ENCODE peak calls at places on chromosomes 4 and X, in nine cellular contexts. X is iris pigment epithelial cell; Q is activated CD4-positive, alpha-beta T cell treated with anti-CD3 and anti-CD28 coated beads for 24 hours; E is stimulated activated CD4-positive, alpha-beta T cell treated with anti-CD3 and anti-CD28 coated beads, Interleukin-4, amount 100 ng/mL, for 4 hours; O is K562; V is MV-4-11; N is WTC11; G is right atrium auricular region; J is T-helper 2 cell. A is an unnamed sample.

GRCh38 chr4:151658959-151659593 is 101.7 kb downstream of the GATB start:
- DNase-seq in X (peak), Q (no peak), G (no peak), O (no peak), J (no peak), N (no peak), E (no peak), V (no peak), A (no peak)

GRCh38 chrX:134990475-134991473 is at the start of gene SMIM10:
- DNase-seq in V (peak), O (peak), J (no peak), G (peak), E (peak), X (peak), Q (peak), N (peak), A (no peak)

GRCh38 chr4:72352746-72353145 is 216.3 kb downstream of the ADAMTS3 start:
- DNase-seq in G (no peak), J (no peak), Q (no peak), V (no peak), N (no peak), E (no peak), X (peak), O (no peak), A (no peak)

GRCh38 chrX:108590496-108590895 is 145.9 kb downstream of the IRS4 start:
- DNase-seq in E (no peak), V (no peak), J (no peak), Q (no peak), X (peak), O (no peak), G (no peak), N (no peak), A (no peak)

GRCh38 chrX:39894626-39895025 is 203.1 kb downstream of the BCOR start:
- DNase-seq in X (no peak), V (no peak), O (no peak), N (no peak), Q (no peak), G (no peak), E (no peak), J (no peak), A (no peak)

GRCh38 chr4:38082424-38083374 is 122.5 kb downstream of the PTTG2 start:
- DNase-seq in N (no peak), V (no peak), X (peak), G (no peak), J (no peak), E (no peak), O (no peak), Q (no peak), A (no peak)

GRCh38 chr4:24690436-24690835 is 104.9 kb upstream of the SOD3 start:
- DNase-seq in X (peak), Q (no peak), E (no peak), G (no peak), J (no peak), O (no peak), V (peak), N (no peak), A (no peak)

GRCh38 chr4:67928547-67928946 is 34.7 kb downstream of the TMPRSS11A start:
- DNase-seq in O (no peak), Q (no peak), J (no peak), E (no peak), V (peak), N (no peak), X (no peak), G (no peak), A (no peak)

GRCh38 chrX:106615041-106615440 is 3.3 kb downstream of the RADX start:
- DNase-seq in V (no peak), G (no peak), N (no peak), O (no peak), E (no peak), J (no peak), Q (no peak), X (no peak), A (no peak)

GRCh38 chr4:165922747-165923146 is 49.7 kb downstream of the TLL1 start:
- DNase-seq in O (no peak), G (no peak), J (no peak), E (no peak), V (no peak), N (no peak), Q (no peak), X (no peak), A (no peak)

GRCh38 chr4:3817561-3817960 is 51.4 kb downstream of the ADRA2C start:
- DNase-seq in V (no peak), J (no peak), G (no peak), X (no peak), N (no peak), Q (no peak), E (no peak), O (no peak), A (no peak)

GRCh38 chr4:147034372-147034771 is 88.7 kb upstream of the TTC29 start:
- DNase-seq in G (no peak), J (no peak), V (no peak), Q (no peak), E (no peak), O (no peak), N (no peak), X (peak), A (no peak)

GRCh38 chrX:77749695-77750094 is 36.3 kb downstream of the ATRX start:
- DNase-seq in J (no peak), E (no peak), N (no peak), V (no peak), G (no peak), Q (no peak), X (peak), O (no peak), A (no peak)

GRCh38 chr4:2259541-2260267 is 2.2 kb downstream of the MXD4 start:
- DNase-seq in G (peak), V (no peak), N (peak), J (no peak), X (no peak), O (no peak), Q (no peak), E (no peak), A (no peak)

A was measured in AML-193.